ENCODE peak calls at places on chromosome 22, in ten cellular contexts. One of them, this sample, is unnamed.
A peak's percentile ranks its signal among the peaks of the same experiment; 100 is the strongest.

GRCh38 chr22:27690596-27690995 is 111.0 kb downstream of the MN1 start:
- DNase-seq in HEK293T: no peak
- DNase-seq in RWPE1: no peak
- DNase-seq in left ventricle myocardium inferior: no peak
- DNase-seq in left ventricle myocardium superior: no peak
- DNase-seq in stimulated activated CD4-positive, alpha-beta T cell treated with anti-CD3 and anti-CD28 coated beads, Interleukin-12 subunit alpha, Interleukin-12 subunit beta, amount 100 ng/mL, for 24 hours: no peak
- DNase-seq in activated CD8-positive, alpha-beta memory T cell treated with anti-CD3 and anti-CD28 coated beads, Interleukin-2, amount 50 U/mL, for 48 hours: no peak
- DNase-seq in EL: no peak
- DNase-seq in NCI-H2081 treated with DMSO at 0.1 percent for 48 hours: no peak
- DNase-seq in kidney glomerular epithelial cell: no peak
- DNase-seq in this sample: no peak

GRCh38 chr22:19376971-19377370 is 54.6 kb downstream of the HIRA start:
- DNase-seq in HEK293T: no peak
- DNase-seq in RWPE1: no peak
- DNase-seq in left ventricle myocardium inferior: no peak
- DNase-seq in left ventricle myocardium superior: no peak
- DNase-seq in stimulated activated CD4-positive, alpha-beta T cell treated with anti-CD3 and anti-CD28 coated beads, Interleukin-12 subunit alpha, Interleukin-12 subunit beta, amount 100 ng/mL, for 24 hours: no peak
- DNase-seq in activated CD8-positive, alpha-beta memory T cell treated with anti-CD3 and anti-CD28 coated beads, Interleukin-2, amount 50 U/mL, for 48 hours: peak; percentile 30
- DNase-seq in EL: no peak
- DNase-seq in NCI-H2081 treated with DMSO at 0.1 percent for 48 hours: no peak
- DNase-seq in kidney glomerular epithelial cell: no peak
- DNase-seq in this sample: no peak

GRCh38 chr22:50169774-50170341 is 673 bp upstream of the PANX2 start:
- DNase-seq in HEK293T: peak; percentile 65
- DNase-seq in RWPE1: no peak
- DNase-seq in left ventricle myocardium inferior: no peak
- DNase-seq in left ventricle myocardium superior: no peak
- DNase-seq in stimulated activated CD4-positive, alpha-beta T cell treated with anti-CD3 and anti-CD28 coated beads, Interleukin-12 subunit alpha, Interleukin-12 subunit beta, amount 100 ng/mL, for 24 hours: peak; percentile 29
- DNase-seq in activated CD8-positive, alpha-beta memory T cell treated with anti-CD3 and anti-CD28 coated beads, Interleukin-2, amount 50 U/mL, for 48 hours: peak; percentile 79
- DNase-seq in EL: no peak
- DNase-seq in NCI-H2081 treated with DMSO at 0.1 percent for 48 hours: no peak
- DNase-seq in kidney glomerular epithelial cell: no peak
- DNase-seq in this sample: no peak

GRCh38 chr22:42179616-42180015 is 49.0 kb upstream of the CYP2D6 start:
- DNase-seq in HEK293T: no peak
- DNase-seq in RWPE1: no peak
- DNase-seq in left ventricle myocardium inferior: no peak
- DNase-seq in left ventricle myocardium superior: no peak
- DNase-seq in stimulated activated CD4-positive, alpha-beta T cell treated with anti-CD3 and anti-CD28 coated beads, Interleukin-12 subunit alpha, Interleukin-12 subunit beta, amount 100 ng/mL, for 24 hours: no peak
- DNase-seq in activated CD8-positive, alpha-beta memory T cell treated with anti-CD3 and anti-CD28 coated beads, Interleukin-2, amount 50 U/mL, for 48 hours: no peak
- DNase-seq in EL: peak; percentile 96
- DNase-seq in NCI-H2081 treated with DMSO at 0.1 percent for 48 hours: no peak
- DNase-seq in kidney glomerular epithelial cell: peak; percentile 41
- DNase-seq in this sample: no peak

GRCh38 chr22:46563381-46564083 is 26.1 kb upstream of the CELSR1 start:
- DNase-seq in HEK293T: peak; percentile 81
- DNase-seq in RWPE1: peak; percentile 59
- DNase-seq in left ventricle myocardium inferior: peak; percentile 83
- DNase-seq in left ventricle myocardium superior: peak; percentile 91
- DNase-seq in stimulated activated CD4-positive, alpha-beta T cell treated with anti-CD3 and anti-CD28 coated beads, Interleukin-12 subunit alpha, Interleukin-12 subunit beta, amount 100 ng/mL, for 24 hours: peak; percentile 46
- DNase-seq in activated CD8-positive, alpha-beta memory T cell treated with anti-CD3 and anti-CD28 coated beads, Interleukin-2, amount 50 U/mL, for 48 hours: peak; percentile 92
- DNase-seq in EL: peak; percentile 49
- DNase-seq in NCI-H2081 treated with DMSO at 0.1 percent for 48 hours: no peak
- DNase-seq in kidney glomerular epithelial cell: peak; percentile 45
- DNase-seq in this sample: no peak

GRCh38 chr22:41982886-41983285 is 13.6 kb downstream of the SEPTIN3 start:
- DNase-seq in HEK293T: no peak
- DNase-seq in RWPE1: no peak
- DNase-seq in left ventricle myocardium inferior: no peak
- DNase-seq in left ventricle myocardium superior: no peak
- DNase-seq in stimulated activated CD4-positive, alpha-beta T cell treated with anti-CD3 and anti-CD28 coated beads, Interleukin-12 subunit alpha, Interleukin-12 subunit beta, amount 100 ng/mL, for 24 hours: no peak
- DNase-seq in activated CD8-positive, alpha-beta memory T cell treated with anti-CD3 and anti-CD28 coated beads, Interleukin-2, amount 50 U/mL, for 48 hours: no peak
- DNase-seq in EL: no peak
- DNase-seq in NCI-H2081 treated with DMSO at 0.1 percent for 48 hours: no peak
- DNase-seq in kidney glomerular epithelial cell: no peak
- DNase-seq in this sample: no peak

GRCh38 chr22:37012262-37012904 is 6.9 kb downstream of the TST start:
- DNase-seq in HEK293T: no peak
- DNase-seq in RWPE1: no peak
- DNase-seq in left ventricle myocardium inferior: peak; percentile 55
- DNase-seq in left ventricle myocardium superior: peak; percentile 76
- DNase-seq in stimulated activated CD4-positive, alpha-beta T cell treated with anti-CD3 and anti-CD28 coated beads, Interleukin-12 subunit alpha, Interleukin-12 subunit beta, amount 100 ng/mL, for 24 hours: no peak
- DNase-seq in activated CD8-positive, alpha-beta memory T cell treated with anti-CD3 and anti-CD28 coated beads, Interleukin-2, amount 50 U/mL, for 48 hours: no peak
- DNase-seq in EL: no peak
- DNase-seq in NCI-H2081 treated with DMSO at 0.1 percent for 48 hours: no peak
- DNase-seq in kidney glomerular epithelial cell: no peak
- DNase-seq in this sample: no peak

GRCh38 chr22:29733362-29734322 is 13.8 kb downstream of the CABP7 start:
- DNase-seq in HEK293T: peak; percentile 61
- DNase-seq in RWPE1: peak; percentile 28
- DNase-seq in left ventricle myocardium inferior: peak; percentile 28
- DNase-seq in left ventricle myocardium superior: peak; percentile 65
- DNase-seq in stimulated activated CD4-positive, alpha-beta T cell treated with anti-CD3 and anti-CD28 coated beads, Interleukin-12 subunit alpha, Interleukin-12 subunit beta, amount 100 ng/mL, for 24 hours: no peak
- DNase-seq in activated CD8-positive, alpha-beta memory T cell treated with anti-CD3 and anti-CD28 coated beads, Interleukin-2, amount 50 U/mL, for 48 hours: no peak
- DNase-seq in EL: no peak
- DNase-seq in NCI-H2081 treated with DMSO at 0.1 percent for 48 hours: no peak
- DNase-seq in kidney glomerular epithelial cell: peak; percentile 38
- DNase-seq in this sample: no peak

GRCh38 chr22:19848298-19849224 is 6.1 kb downstream of the GNB1L start:
- DNase-seq in HEK293T: peak; percentile 8
- DNase-seq in RWPE1: peak; percentile 61
- DNase-seq in left ventricle myocardium inferior: no peak
- DNase-seq in left ventricle myocardium superior: no peak
- DNase-seq in stimulated activated CD4-positive, alpha-beta T cell treated with anti-CD3 and anti-CD28 coated beads, Interleukin-12 subunit alpha, Interleukin-12 subunit beta, amount 100 ng/mL, for 24 hours: no peak
- DNase-seq in activated CD8-positive, alpha-beta memory T cell treated with anti-CD3 and anti-CD28 coated beads, Interleukin-2, amount 50 U/mL, for 48 hours: peak; percentile 49
- DNase-seq in EL: peak; percentile 52
- DNase-seq in NCI-H2081 treated with DMSO at 0.1 percent for 48 hours: no peak
- DNase-seq in kidney glomerular epithelial cell: peak; percentile 11
- DNase-seq in this sample: no peak

GRCh38 chr22:41668971-41669911 is 19.4 kb downstream of the SNU13 start:
- DNase-seq in HEK293T: no peak
- DNase-seq in RWPE1: no peak
- DNase-seq in left ventricle myocardium inferior: no peak
- DNase-seq in left ventricle myocardium superior: no peak
- DNase-seq in stimulated activated CD4-positive, alpha-beta T cell treated with anti-CD3 and anti-CD28 coated beads, Interleukin-12 subunit alpha, Interleukin-12 subunit beta, amount 100 ng/mL, for 24 hours: no peak
- DNase-seq in activated CD8-positive, alpha-beta memory T cell treated with anti-CD3 and anti-CD28 coated beads, Interleukin-2, amount 50 U/mL, for 48 hours: no peak
- DNase-seq in EL: peak; percentile 91
- DNase-seq in NCI-H2081 treated with DMSO at 0.1 percent for 48 hours: no peak
- DNase-seq in kidney glomerular epithelial cell: peak; percentile 69
- DNase-seq in this sample: no peak

GRCh38 chr22:24592846-24593809 is at the start of gene LRRC75B:
- DNase-seq in HEK293T: peak; percentile 90
- DNase-seq in RWPE1: peak; percentile 71
- DNase-seq in left ventricle myocardium inferior: peak; percentile 93
- DNase-seq in left ventricle myocardium superior: peak; percentile 96
- DNase-seq in stimulated activated CD4-positive, alpha-beta T cell treated with anti-CD3 and anti-CD28 coated beads, Interleukin-12 subunit alpha, Interleukin-12 subunit beta, amount 100 ng/mL, for 24 hours: no peak
- DNase-seq in activated CD8-positive, alpha-beta memory T cell treated with anti-CD3 and anti-CD28 coated beads, Interleukin-2, amount 50 U/mL, for 48 hours: peak; percentile 77
- DNase-seq in EL: peak; percentile 91
- DNase-seq in NCI-H2081 treated with DMSO at 0.1 percent for 48 hours: no peak
- DNase-seq in kidney glomerular epithelial cell: peak; percentile 30
- DNase-seq in this sample: peak; percentile 58

GRCh38 chr22:40694409-40694808 is 15.1 kb downstream of the MCHR1 start:
- DNase-seq in HEK293T: no peak
- DNase-seq in RWPE1: no peak
- DNase-seq in left ventricle myocardium inferior: no peak
- DNase-seq in left ventricle myocardium superior: no peak
- DNase-seq in stimulated activated CD4-positive, alpha-beta T cell treated with anti-CD3 and anti-CD28 coated beads, Interleukin-12 subunit alpha, Interleukin-12 subunit beta, amount 100 ng/mL, for 24 hours: no peak
- DNase-seq in activated CD8-positive, alpha-beta memory T cell treated with anti-CD3 and anti-CD28 coated beads, Interleukin-2, amount 50 U/mL, for 48 hours: no peak
- DNase-seq in EL: no peak
- DNase-seq in NCI-H2081 treated with DMSO at 0.1 percent for 48 hours: no peak
- DNase-seq in kidney glomerular epithelial cell: no peak
- DNase-seq in this sample: no peak

GRCh38 chr22:20203142-20204099 is 52.6 kb upstream of the CCDC188 start:
- DNase-seq in HEK293T: no peak
- DNase-seq in RWPE1: peak; percentile 59
- DNase-seq in left ventricle myocardium inferior: peak; percentile 41
- DNase-seq in left ventricle myocardium superior: peak; percentile 50
- DNase-seq in stimulated activated CD4-positive, alpha-beta T cell treated with anti-CD3 and anti-CD28 coated beads, Interleukin-12 subunit alpha, Interleukin-12 subunit beta, amount 100 ng/mL, for 24 hours: no peak
- DNase-seq in activated CD8-positive, alpha-beta memory T cell treated with anti-CD3 and anti-CD28 coated beads, Interleukin-2, amount 50 U/mL, for 48 hours: no peak
- DNase-seq in EL: peak; percentile 81
- DNase-seq in NCI-H2081 treated with DMSO at 0.1 percent for 48 hours: no peak
- DNase-seq in kidney glomerular epithelial cell: peak; percentile 3
- DNase-seq in this sample: no peak

GRCh38 chr22:20738394-20739089 is 35.4 kb upstream of the SERPIND1 start:
- DNase-seq in HEK293T: no peak
- DNase-seq in RWPE1: no peak
- DNase-seq in left ventricle myocardium inferior: no peak
- DNase-seq in left ventricle myocardium superior: no peak
- DNase-seq in stimulated activated CD4-positive, alpha-beta T cell treated with anti-CD3 and anti-CD28 coated beads, Interleukin-12 subunit alpha, Interleukin-12 subunit beta, amount 100 ng/mL, for 24 hours: no peak
- DNase-seq in activated CD8-positive, alpha-beta memory T cell treated with anti-CD3 and anti-CD28 coated beads, Interleukin-2, amount 50 U/mL, for 48 hours: no peak
- DNase-seq in EL: no peak
- DNase-seq in NCI-H2081 treated with DMSO at 0.1 percent for 48 hours: no peak
- DNase-seq in kidney glomerular epithelial cell: no peak
- DNase-seq in this sample: no peak

GRCh38 chr22:22884888-22885840 is 2.5 kb upstream of the IGLL5 start:
- DNase-seq in HEK293T: no peak
- DNase-seq in RWPE1: no peak
- DNase-seq in left ventricle myocardium inferior: no peak
- DNase-seq in left ventricle myocardium superior: no peak
- DNase-seq in stimulated activated CD4-positive, alpha-beta T cell treated with anti-CD3 and anti-CD28 coated beads, Interleukin-12 subunit alpha, Interleukin-12 subunit beta, amount 100 ng/mL, for 24 hours: no peak
- DNase-seq in activated CD8-positive, alpha-beta memory T cell treated with anti-CD3 and anti-CD28 coated beads, Interleukin-2, amount 50 U/mL, for 48 hours: peak; percentile 70
- DNase-seq in EL: no peak
- DNase-seq in NCI-H2081 treated with DMSO at 0.1 percent for 48 hours: no peak
- DNase-seq in kidney glomerular epithelial cell: no peak
- DNase-seq in this sample: no peak

GRCh38 chr22:39522567-39523300 is 2.4 kb downstream of the ATF4 start:
- DNase-seq in HEK293T: no peak
- DNase-seq in RWPE1: peak; percentile 13
- DNase-seq in left ventricle myocardium inferior: no peak
- DNase-seq in left ventricle myocardium superior: no peak
- DNase-seq in stimulated activated CD4-positive, alpha-beta T cell treated with anti-CD3 and anti-CD28 coated beads, Interleukin-12 subunit alpha, Interleukin-12 subunit beta, amount 100 ng/mL, for 24 hours: no peak
- DNase-seq in activated CD8-positive, alpha-beta memory T cell treated with anti-CD3 and anti-CD28 coated beads, Interleukin-2, amount 50 U/mL, for 48 hours: peak; percentile 79
- DNase-seq in EL: peak; percentile 74
- DNase-seq in NCI-H2081 treated with DMSO at 0.1 percent for 48 hours: no peak
- DNase-seq in kidney glomerular epithelial cell: no peak
- DNase-seq in this sample: no peak

GRCh38 chr22:20464096-20464614 is 26.5 kb upstream of the SCARF2 start:
- DNase-seq in HEK293T: no peak
- DNase-seq in RWPE1: no peak
- DNase-seq in left ventricle myocardium inferior: no peak
- DNase-seq in left ventricle myocardium superior: no peak
- DNase-seq in stimulated activated CD4-positive, alpha-beta T cell treated with anti-CD3 and anti-CD28 coated beads, Interleukin-12 subunit alpha, Interleukin-12 subunit beta, amount 100 ng/mL, for 24 hours: peak; percentile 18
- DNase-seq in activated CD8-positive, alpha-beta memory T cell treated with anti-CD3 and anti-CD28 coated beads, Interleukin-2, amount 50 U/mL, for 48 hours: peak; percentile 70
- DNase-seq in EL: no peak
- DNase-seq in NCI-H2081 treated with DMSO at 0.1 percent for 48 hours: no peak
- DNase-seq in kidney glomerular epithelial cell: no peak
- DNase-seq in this sample: no peak

GRCh38 chr22:44363214-44363979 is 50.6 kb upstream of the SHISAL1 start:
- DNase-seq in HEK293T: no peak
- DNase-seq in RWPE1: peak; percentile 48
- DNase-seq in left ventricle myocardium inferior: peak; percentile 92
- DNase-seq in left ventricle myocardium superior: peak; percentile 95
- DNase-seq in stimulated activated CD4-positive, alpha-beta T cell treated with anti-CD3 and anti-CD28 coated beads, Interleukin-12 subunit alpha, Interleukin-12 subunit beta, amount 100 ng/mL, for 24 hours: no peak
- DNase-seq in activated CD8-positive, alpha-beta memory T cell treated with anti-CD3 and anti-CD28 coated beads, Interleukin-2, amount 50 U/mL, for 48 hours: no peak
- DNase-seq in EL: peak; percentile 98
- DNase-seq in NCI-H2081 treated with DMSO at 0.1 percent for 48 hours: no peak
- DNase-seq in kidney glomerular epithelial cell: peak; percentile 88
- DNase-seq in this sample: no peak

GRCh38 chr22:30260276-30260675 is 6.4 kb downstream of the OSM start:
- DNase-seq in HEK293T: no peak
- DNase-seq in RWPE1: no peak
- DNase-seq in left ventricle myocardium inferior: no peak
- DNase-seq in left ventricle myocardium superior: no peak
- DNase-seq in stimulated activated CD4-positive, alpha-beta T cell treated with anti-CD3 and anti-CD28 coated beads, Interleukin-12 subunit alpha, Interleukin-12 subunit beta, amount 100 ng/mL, for 24 hours: no peak
- DNase-seq in activated CD8-positive, alpha-beta memory T cell treated with anti-CD3 and anti-CD28 coated beads, Interleukin-2, amount 50 U/mL, for 48 hours: no peak
- DNase-seq in EL: no peak
- DNase-seq in NCI-H2081 treated with DMSO at 0.1 percent for 48 hours: no peak
- DNase-seq in kidney glomerular epithelial cell: no peak
- DNase-seq in this sample: no peak

GRCh38 chr22:17672417-17672991 is 33.9 kb downstream of the BCL2L13 start:
- DNase-seq in HEK293T: no peak
- DNase-seq in RWPE1: no peak
- DNase-seq in left ventricle myocardium inferior: no peak
- DNase-seq in left ventricle myocardium superior: no peak
- DNase-seq in stimulated activated CD4-positive, alpha-beta T cell treated with anti-CD3 and anti-CD28 coated beads, Interleukin-12 subunit alpha, Interleukin-12 subunit beta, amount 100 ng/mL, for 24 hours: no peak
- DNase-seq in activated CD8-positive, alpha-beta memory T cell treated with anti-CD3 and anti-CD28 coated beads, Interleukin-2, amount 50 U/mL, for 48 hours: no peak
- DNase-seq in EL: peak; percentile 4
- DNase-seq in NCI-H2081 treated with DMSO at 0.1 percent for 48 hours: no peak
- DNase-seq in kidney glomerular epithelial cell: no peak
- DNase-seq in this sample: no peak

This sample was measured in NCI-H1048.